ENCODE peak calls at places on chromosomes 2 and 18, in ten cellular contexts. F is HTR-8/SVneo; G is activated T-cell treated with anti-CD3 and anti-CD28 coated beads, Interleukin-2, amount 50 U/mL, for 24 hours; Y is A549; T is NT2/D1; M is upper lobe of right lung; H is cardiac muscle cell; W is NCI-H1694; O is naive B cell; X is iris pigment epithelial cell. K is an unnamed sample.

GRCh38 chr2:80068068-80068467 is 236.5 kb downstream of the LRRTM1 start:
- DNase-seq in F (no peak), W (no peak), O (no peak), M (no peak), T (no peak), H (no peak), G (no peak), X (no peak), Y (no peak), K (peak)

GRCh38 chr2:5123597-5124196 is 568.5 kb upstream of the SOX11 start:
- DNase-seq in W (no peak), G (no peak), Y (no peak), T (no peak), O (no peak), M (no peak), F (no peak), H (no peak), X (no peak), K (no peak)

GRCh38 chr2:183063083-183063482 is 15.5 kb upstream of the DUSP19 start:
- DNase-seq in T (no peak), X (peak), W (no peak), H (peak), G (no peak), F (no peak), M (no peak), Y (peak), O (no peak), K (no peak)

GRCh38 chr18:47109720-47110119 is 40.6 kb downstream of the HDHD2 start:
- DNase-seq in H (no peak), X (no peak), O (no peak), F (no peak), G (no peak), Y (no peak), T (no peak), W (no peak), M (no peak), K (no peak)

GRCh38 chr2:15561574-15562344 is 625 bp upstream of the NBAS start:
- DNase-seq in W (no peak), X (peak), F (peak), H (peak), O (no peak), M (no peak), T (no peak), Y (peak), G (peak), K (no peak)

GRCh38 chr2:119385465-119385864 is 18.7 kb downstream of the DBI start:
- DNase-seq in W (no peak), G (no peak), H (no peak), Y (no peak), M (no peak), X (no peak), T (no peak), F (no peak), O (no peak), K (no peak)

GRCh38 chr2:214378455-214379103 is 32.3 kb upstream of the VWC2L start:
- DNase-seq in M (no peak), H (no peak), T (no peak), W (no peak), F (no peak), O (no peak), Y (no peak), X (no peak), G (no peak), K (no peak)

GRCh38 chr2:233972941-233973575 is 55.9 kb downstream of the TRPM8 start:
- DNase-seq in M (no peak), Y (no peak), T (no peak), W (no peak), O (no peak), H (no peak), F (no peak), X (no peak), G (no peak), K (no peak)

GRCh38 chr18:46916551-46917107 is 678 bp downstream of the PIAS2 start:
- DNase-seq in T (peak), O (no peak), F (peak), H (peak), M (no peak), G (no peak), W (peak), Y (peak), X (peak), K (no peak)

GRCh38 chr2:15273452-15273851 is 287.7 kb downstream of the NBAS start:
- DNase-seq in M (no peak), O (no peak), X (no peak), H (no peak), Y (no peak), W (no peak), G (no peak), F (no peak), T (no peak), K (no peak)

GRCh38 chr2:108933691-108934117 is 55.3 kb downstream of the EDAR start:
- DNase-seq in G (no peak), Y (no peak), T (no peak), O (no peak), W (peak), X (no peak), M (no peak), H (no peak), F (no peak), K (peak)

GRCh38 chr2:27984153-27984552 is 93.6 kb downstream of the BABAM2 start:
- DNase-seq in W (no peak), F (no peak), X (no peak), T (no peak), H (no peak), O (no peak), G (no peak), M (no peak), Y (no peak), K (no peak)

GRCh38 chr18:49238433-49239042 is 221.9 kb downstream of the DYM start:
- DNase-seq in W (peak), O (no peak), X (peak), H (peak), T (no peak), G (no peak), F (no peak), Y (peak), M (no peak), K (peak)

GRCh38 chr2:75100691-75101236 is 98.6 kb downstream of the TACR1 start:
- DNase-seq in T (no peak), O (no peak), F (no peak), M (no peak), H (no peak), G (no peak), W (no peak), X (no peak), Y (no peak), K (no peak)

K was measured in NCI-H1092.